ENCODE peak calls at places on chromosomes 16 and 17, in eight cellular contexts. C is body of pancreas, E is prostate gland, R is uterus, D is stomach, J is ovary, I is esophagus muscularis mucosa, F is Peyer's patch. K is an unnamed sample.

GRCh38 chr16:50862818-50863672 is 121.2 kb downstream of the CYLD start:
- DNase-seq in D (no peak), I (peak; percentile 90), R (no peak), E (no peak), F (no peak), C (no peak), J (no peak), K (no peak)

GRCh38 chr17:66791337-66791736 is 43.6 kb upstream of the CACNG5 start:
- DNase-seq in E (no peak), C (peak; percentile 58), F (no peak), I (no peak), R (no peak), J (no peak), D (no peak), K (no peak)

GRCh38 chr17:55323518-55324295 is 58.9 kb downstream of the HLF start:
- DNase-seq in D (no peak), F (no peak), R (no peak), C (no peak), E (no peak), J (no peak), I (no peak), K (no peak)

GRCh38 chr17:19753661-19754463 is 5.8 kb upstream of the ALDH3A1 start:
- DNase-seq in F (peak; percentile 67), R (no peak), I (no peak), J (no peak), E (peak; percentile 73), C (peak; percentile 47), D (peak; percentile 82), K (peak; percentile 64)

GRCh38 chr16:1291576-1291974 is 17.9 kb upstream of the UBE2I start:
- DNase-seq in J (no peak), F (no peak), R (no peak), C (no peak), E (no peak), I (no peak), D (no peak), K (no peak)

GRCh38 chr17:3802461-3803307 is 1.7 kb upstream of the ITGAE start:
- DNase-seq in I (no peak), C (peak; percentile 67), E (peak; percentile 28), J (peak; percentile 90), D (no peak), F (no peak), R (peak; percentile 80), K (peak; percentile 45)

GRCh38 chr16:2784536-2785100 is 2.7 kb downstream of the PRSS33 start:
- DNase-seq in C (no peak), J (peak; percentile 14), E (no peak), F (peak; percentile 44), R (peak; percentile 13), I (no peak), D (no peak), K (peak; percentile 7)

GRCh38 chr17:9123594-9124553 is 102.6 kb downstream of the NTN1 start:
- DNase-seq in C (no peak), D (no peak), I (no peak), J (no peak), E (no peak), R (no peak), F (no peak), K (no peak)

GRCh38 chr17:81517339-81518112 is 4.9 kb upstream of the ACTG1 start:
- DNase-seq in F (peak; percentile 85), J (no peak), R (peak; percentile 40), C (no peak), E (no peak), I (no peak), D (no peak), K (peak; percentile 67)

GRCh38 chr17:37167756-37168155 is 208.0 kb upstream of the C17orf78 start:
- DNase-seq in D (no peak), E (no peak), C (no peak), I (no peak), J (no peak), F (no peak), R (no peak), K (no peak)

GRCh38 chr16:30956601-30957455 is 726 bp upstream of the SETD1A start:
- DNase-seq in J (peak; percentile 84), D (peak; percentile 81), I (no peak), E (peak; percentile 50), R (peak; percentile 87), C (peak; percentile 80), F (peak; percentile 91), K (peak; percentile 87)
- TF ChIP-seq POLR2A in J (no peak), D (no peak), I (no peak), E (no peak), R (no peak), C (no peak), F (no peak), K (no peak)

DNA sequence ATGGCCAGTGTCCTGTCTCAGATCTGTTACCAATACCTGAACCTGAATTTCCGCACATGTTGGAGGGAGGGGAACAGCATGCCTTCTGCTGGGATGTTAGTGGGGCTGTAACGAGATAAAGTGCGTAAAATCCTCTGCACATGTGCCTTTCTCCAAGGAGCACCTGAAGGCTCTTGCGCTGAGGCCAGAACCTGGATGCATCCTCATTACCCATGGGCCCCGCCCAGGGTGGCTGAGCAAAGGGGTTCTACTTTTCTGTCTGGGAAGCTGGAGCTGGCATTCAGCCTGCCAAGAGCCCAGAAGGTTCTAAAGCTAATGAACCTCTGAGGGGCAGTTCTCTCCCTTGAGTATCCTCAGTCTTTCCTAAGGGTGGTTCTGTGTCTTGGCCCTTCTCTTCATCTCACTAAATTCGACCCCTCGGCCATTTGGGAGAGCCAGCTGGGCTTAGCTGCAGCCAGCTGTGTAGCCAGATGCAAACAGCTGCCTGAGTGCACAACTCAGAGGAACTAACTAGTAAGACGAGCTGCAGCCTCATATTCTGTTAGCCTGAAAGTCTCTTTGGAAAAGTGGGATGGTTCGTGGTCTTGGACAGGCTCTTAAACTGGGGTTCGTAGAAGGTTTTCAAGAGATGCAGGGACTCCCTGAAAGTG is 2.5 kb downstream of the ITGA3 start:
- DNase-seq in I (no peak), C (no peak), F (no peak), J (no peak), D (no peak), R (no peak), E (no peak), K (no peak)
- H3K36me3 ChIP-seq in I (no peaks in the 10 kb centered on the region), C (no peaks in the 10 kb centered on the region), F (no peaks in the 10 kb centered on the region), J (no peaks in the 10 kb centered on the region), D (no peaks in the 10 kb centered on the region), R (no peaks in the 10 kb centered on the region), E (no peaks in the 10 kb centered on the region), K (no peaks in the 10 kb centered on the region)

GRCh38 chr17:48909796-48910195 is 1.6 kb downstream of the UBE2Z start:
- DNase-seq in I (no peak), J (no peak), F (no peak), C (peak; percentile 30), E (no peak), D (no peak), R (no peak), K (no peak)

GRCh38 chr17:48910370-48910769 is 2.2 kb downstream of the UBE2Z start:
- DNase-seq in R (no peak), E (no peak), J (no peak), I (no peak), F (no peak), C (no peak), D (no peak), K (no peak)

GRCh38 chr17:48907713-48908046 is 527 bp upstream of the UBE2Z start:
- DNase-seq in J (no peak), E (no peak), I (no peak), C (no peak), D (no peak), R (no peak), F (no peak), K (no peak)

GRCh38 chr17:48908047-48908843 is at the start of gene UBE2Z:
- DNase-seq in D (peak; percentile 94), J (peak; percentile 92), R (peak; percentile 94), I (peak; percentile 99), E (peak; percentile 91), F (peak; percentile 97), C (peak; percentile 95), K (peak; percentile 94)

DNA sequence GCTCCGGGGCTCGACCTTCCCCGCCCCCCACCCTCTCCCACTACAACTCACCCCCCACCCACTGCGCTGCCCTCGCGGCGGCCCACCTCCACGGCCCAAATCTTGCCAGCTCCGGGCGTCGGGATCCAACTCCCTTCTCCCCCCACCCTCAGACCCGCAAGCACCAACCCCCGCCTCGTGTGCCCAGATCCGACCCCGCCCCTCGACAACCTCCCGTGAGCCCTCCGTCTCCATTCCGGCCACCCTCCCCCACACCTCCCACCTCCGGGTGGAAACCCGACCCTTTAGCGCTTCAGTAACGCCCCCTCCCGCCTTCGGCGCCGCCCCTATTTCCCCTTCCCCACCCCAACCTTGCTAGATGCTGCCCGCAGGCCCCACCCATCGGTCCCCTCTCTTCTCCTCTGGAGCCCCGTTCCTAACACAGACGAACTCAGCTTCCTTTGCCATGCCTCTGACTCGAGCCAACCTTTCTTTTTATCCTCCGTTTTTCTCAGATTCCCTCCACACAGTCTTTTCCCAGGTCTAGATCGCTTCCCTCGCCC is 717 bp downstream of the UBE2Z start:
- DNase-seq in E (peak; percentile 65), I (peak; percentile 92), F (peak; percentile 91), R (peak; percentile 76), D (peak; percentile 75), C (peak; percentile 80), J (peak; percentile 72), K (peak; percentile 81)
- TF ChIP-seq POLR2A in E (no peak), I (no peak), F (no peak), R (no peak), D (no peak), C (peak; percentile 53), J (no peak), K (no peak)

GRCh38 chr17:5587431-5588032 is 3.2 kb upstream of the NLRP1 start:
- DNase-seq in E (peak; percentile 42), I (peak; percentile 86), F (peak; percentile 77), D (no peak), C (peak; percentile 66), R (peak; percentile 39), J (peak; percentile 39), K (peak; percentile 15)

GRCh38 chr17:5584971-5585794 is 874 bp upstream of the NLRP1 start:
- DNase-seq in D (no peak), F (no peak), J (no peak), C (no peak), I (no peak), E (no peak), R (no peak), K (no peak)

GRCh38 chr17:5584383-5584951 is at the start of gene NLRP1:
- DNase-seq in R (peak; percentile 89), D (peak; percentile 76), E (peak; percentile 46), I (peak; percentile 96), F (peak; percentile 98), C (peak; percentile 84), J (peak; percentile 75), K (peak; percentile 89)

GRCh38 chr17:5583426-5584382 is 605 bp downstream of the NLRP1 start:
- DNase-seq in C (peak; percentile 9), E (no peak), D (no peak), I (no peak), F (no peak), R (peak; percentile 34), J (no peak), K (no peak)

DNA sequence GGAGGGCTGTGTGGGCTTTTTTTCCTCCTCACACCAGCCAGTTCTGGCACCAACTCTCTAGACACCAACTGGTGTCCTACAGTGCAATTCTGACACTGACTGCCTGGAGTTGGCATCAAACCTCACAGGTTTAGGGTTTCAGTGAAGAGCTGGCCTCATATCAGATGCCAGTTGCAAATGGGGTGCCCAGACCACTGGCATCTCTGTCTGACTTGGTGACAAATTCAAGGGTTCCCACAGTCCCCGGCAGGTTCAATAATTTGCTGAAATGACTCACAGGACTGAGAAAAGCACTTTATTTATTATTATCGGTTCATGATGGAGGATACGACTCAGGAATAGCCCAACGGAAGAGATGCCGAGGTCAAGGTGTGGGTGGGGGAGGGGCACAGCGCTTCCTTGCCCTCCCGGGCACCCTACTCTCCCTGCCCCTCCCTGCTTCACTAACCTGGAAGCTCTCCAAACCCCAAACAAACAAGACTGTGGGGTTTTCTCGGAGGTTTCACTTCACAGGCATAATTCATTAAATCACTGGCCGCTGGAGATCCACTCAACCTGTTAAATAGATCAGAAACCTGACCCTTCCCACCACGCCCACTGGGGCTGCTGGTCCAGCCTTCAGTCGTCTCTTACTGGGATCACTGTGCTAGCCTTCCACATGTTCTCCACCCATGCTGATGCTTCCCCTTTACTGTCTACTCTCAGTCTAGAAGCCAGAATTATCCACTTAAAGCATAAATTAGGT is 1.7 kb upstream of the NLRP1 start:
- DNase-seq in J (no peak), D (no peak), E (no peak), C (no peak), F (no peak), R (no peak), I (no peak), K (no peak)
- H3K36me3 ChIP-seq in J (no peaks in the 10 kb centered on the region), D (peaks cover 7% of the 10 kb centered on the region), E (no peaks in the 10 kb centered on the region), C (no peaks in the 10 kb centered on the region), F (no peaks in the 10 kb centered on the region), R (no peaks in the 10 kb centered on the region), I (no peaks in the 10 kb centered on the region), K (no peaks in the 10 kb centered on the region)

K was measured in transverse colon.